ENCODE peak calls at places on chromosomes 7 and 10, in four cellular contexts. D, P, B and O are unnamed samples.

GRCh38 chr10:14556285-14556956 is 218.3 kb downstream of the FAM107B start:
- DNase-seq in P (no peak), B (no peak), D (no peak), O (no peak)

GRCh38 chr10:101611506-101611905 is 23.4 kb downstream of the DPCD start:
- DNase-seq in P (no peak), D (no peak), B (no peak), O (no peak)

GRCh38 chr10:113126506-113127192 is 176.6 kb downstream of the TCF7L2 start:
- DNase-seq in B (peak), D (peak), P (no peak), O (peak)

GRCh38 chr7:132030883-132031282 is 474.5 kb upstream of the PODXL start:
- DNase-seq in B (no peak), P (no peak), D (no peak), O (no peak)

GRCh38 chr7:92624298-92624996 is 34.3 kb upstream of the FAM133B start:
- DNase-seq in B (no peak), P (no peak), D (no peak), O (no peak)

GRCh38 chr7:64888561-64888900 is 14.5 kb upstream of the ZNF273 start:
- DNase-seq in P (no peak), D (no peak), B (no peak), O (no peak)

GRCh38 chr10:6056411-6057135 is 5.6 kb downstream of the IL2RA start:
- DNase-seq in D (no peak), B (no peak), P (no peak), O (no peak)

GRCh38 chr7:91519241-91520200 is 255.3 kb downstream of the FZD1 start:
- DNase-seq in B (no peak), D (no peak), P (no peak), O (no peak)

GRCh38 chr7:55065079-55065478 is 46.3 kb downstream of the EGFR start:
- DNase-seq in B (no peak), P (no peak), D (no peak), O (no peak)

GRCh38 chr10:111102381-111102973 is 25.6 kb downstream of the ADRA2A start:
- DNase-seq in D (no peak), P (no peak), B (no peak), O (no peak)

GRCh38 chr10:79146611-79147130 is 77.9 kb downstream of the ZMIZ1 start:
- DNase-seq in D (peak), P (peak), B (peak), O (peak)

GRCh38 chr10:107727762-107728317 is 563.3 kb upstream of the SORCS1 start:
- DNase-seq in D (no peak), B (no peak), P (no peak), O (no peak)

GRCh38 chr7:18494821-18495408 is 634 bp upstream of the HDAC9 start:
- DNase-seq in D (peak), B (peak), P (no peak), O (no peak)

GRCh38 chr10:14032406-14032998 is 298.2 kb downstream of the FRMD4A start:
- DNase-seq in P (no peak), D (no peak), B (no peak), O (no peak)

GRCh38 chr7:977326-978048 is 2.1 kb upstream of the COX19 start:
- DNase-seq in B (no peak), D (peak), P (no peak), O (no peak)

GRCh38 chr7:147519062-147519461 is 1071.5 kb upstream of the C7orf33 start:
- DNase-seq in P (no peak), B (no peak), D (no peak), O (no peak)

GRCh38 chr10:61837748-61838055 is 63.8 kb upstream of the ARID5B start:
- DNase-seq in P (no peak), D (no peak), B (no peak), O (no peak)

GRCh38 chr10:121526801-121527221 is 71.4 kb downstream of the FGFR2 start:
- DNase-seq in D (no peak), P (no peak), B (no peak), O (no peak)

GRCh38 chr10:34791947-34792346 is 23.1 kb downstream of the PARD3 start:
- DNase-seq in B (no peak), P (no peak), D (no peak), O (no peak)

GRCh38 chr7:78777844-78778243 is 675.6 kb downstream of the MAGI2 start:
- DNase-seq in P (no peak), D (no peak), B (no peak), O (no peak)

GRCh38 chr7:150388709-150389531 is 9.8 kb downstream of the ZNF775 start:
- DNase-seq in D (peak), B (peak), P (no peak), O (peak)

GRCh38 chr7:30815016-30815854 is 44.0 kb downstream of the MINDY4 start:
- DNase-seq in B (no peak), P (peak), D (peak), O (peak)

GRCh38 chr10:10777723-10778122 is 239.9 kb upstream of the CELF2 start:
- DNase-seq in D (no peak), B (no peak), P (no peak), O (no peak)

GRCh38 chr7:47783456-47784240 is 164.6 kb downstream of the PKD1L1 start:
- DNase-seq in D (peak), P (peak), B (no peak), O (no peak)

GRCh38 chr7:144720139-144720538 is 115.7 kb downstream of the TPK1 start:
- DNase-seq in P (no peak), B (no peak), D (no peak), O (no peak)